ENCODE peak calls at places on chromosomes 12 and 14, in ten cellular contexts. F is lower lobe of right lung; Y is ovary; A is T-cell; O is aorta; S is left ventricle myocardium superior; E is stimulated activated CD8-positive, alpha-beta memory T cell treated with anti-CD3 and anti-CD28 coated beads, Interleukin-2, amount 100 ng/mL, for 48 hours; B is fibroblast of mammary gland; V is iris pigment epithelial cell; G is T-helper 9 cell. D is an unnamed sample.

GRCh38 chr14:90344920-90345557 is 13.3 kb upstream of the NRDE2 start:
- DNase-seq in F (no peak), Y (no peak), A (no peak), O (no peak), S (no peak), E (no peak), B (peak), V (no peak), G (no peak), D (no peak)

GRCh38 chr12:89231686-89232085 is 120.6 kb downstream of the DUSP6 start:
- DNase-seq in F (no peak), Y (no peak), A (no peak), O (no peak), S (no peak), E (no peak), B (no peak), V (no peak), G (no peak), D (no peak)

GRCh38 chr12:19171731-19172130 is 42.2 kb downstream of the PLEKHA5 start:
- DNase-seq in F (no peak), Y (no peak), A (no peak), O (no peak), S (no peak), E (no peak), B (no peak), V (no peak), G (no peak), D (no peak)

GRCh38 chr12:70317781-70318180 is 48.3 kb upstream of the KCNMB4 start:
- DNase-seq in F (no peak), Y (no peak), A (no peak), O (no peak), S (no peak), E (no peak), B (no peak), V (no peak), G (no peak), D (no peak)

GRCh38 chr12:53757095-53757770 is 5.5 kb upstream of the CISTR start:
- DNase-seq in F (peak), Y (peak), A (peak), O (peak), S (peak), E (peak), B (peak), V (peak), G (peak), D (peak)

GRCh38 chr14:25103261-25103660 is 53.3 kb upstream of the STXBP6 start:
- DNase-seq in F (no peak), Y (no peak), A (no peak), O (no peak), S (no peak), E (no peak), B (no peak), V (no peak), G (no peak), D (no peak)

GRCh38 chr12:53770281-53770680 is 18.5 kb upstream of the CISTR start:
- DNase-seq in F (no peak), Y (no peak), A (no peak), O (no peak), S (no peak), E (no peak), B (peak), V (peak), G (no peak), D (no peak)

GRCh38 chr12:30989754-30990153 is 63.2 kb downstream of the TSPAN11 start:
- DNase-seq in F (no peak), Y (no peak), A (no peak), O (no peak), S (peak), E (no peak), B (no peak), V (peak), G (no peak), D (no peak)

GRCh38 chr12:52308807-52309425 is 12.3 kb downstream of the KRT83 start:
- DNase-seq in F (no peak), Y (no peak), A (no peak), O (no peak), S (no peak), E (no peak), B (no peak), V (no peak), G (no peak), D (no peak)

GRCh38 chr12:52231305-52232232 is 1.5 kb upstream of the KRT7 start:
- DNase-seq in F (peak), Y (no peak), A (no peak), O (peak), S (no peak), E (no peak), B (no peak), V (no peak), G (no peak), D (no peak)

D was measured in Right ventricle myocardium inferior.